ENCODE peak calls at places on chromosomes 2 and 18, in four cellular contexts. Z is SK-N-SH, D is fibroblast of lung, F is H1. W is an unnamed sample.

GRCh38 chr2:231410293-231411004 is 14.9 kb downstream of the B3GNT7 start:
- DNase-seq in D (no peak), F (peak; percentile 90), Z (no peak), W (no peak)

GRCh38 chr2:241728627-241729026 is 5.8 kb upstream of the D2HGDH start:
- DNase-seq in Z (peak; percentile 23), F (no peak), D (no peak), W (no peak)

GRCh38 chr18:3058328-3059191 is 45.6 kb upstream of the LPIN2 start:
- DNase-seq in D (no peak), Z (no peak), F (no peak), W (no peak)

GRCh38 chr2:109547280-109547679 is 66.5 kb downstream of the SEPTIN10 start:
- DNase-seq in F (no peak), Z (no peak), D (no peak), W (no peak)

GRCh38 chr18:30106356-30106755 is 936.2 kb downstream of the DSC3 start:
- DNase-seq in Z (no peak), F (no peak), D (no peak), W (peak; percentile 9)

GRCh38 chr2:220575963-220576362 is 948.5 kb downstream of the SLC4A3 start:
- DNase-seq in Z (no peak), F (no peak), D (peak; percentile 84), W (no peak)

GRCh38 chr2:13212115-13212514 is 495.4 kb downstream of the TRIB2 start:
- DNase-seq in F (no peak), Z (no peak), D (no peak), W (no peak)

GRCh38 chr18:37673196-37673595 is 107.6 kb upstream of the CELF4 start:
- DNase-seq in Z (no peak), D (no peak), F (no peak), W (no peak)

GRCh38 chr2:151976945-151977353 is 121.9 kb downstream of the CACNB4 start:
- DNase-seq in D (no peak), F (no peak), Z (no peak), W (no peak)

GRCh38 chr2:76008001-76008702 is 297.4 kb upstream of the GCFC2 start:
- DNase-seq in Z (no peak), D (no peak), F (no peak), W (no peak)

GRCh38 chr18:72822202-72822601 is 45.6 kb downstream of the NETO1 start:
- DNase-seq in F (no peak), D (no peak), Z (no peak), W (no peak)

GRCh38 chr2:239870863-239871262 is 154.3 kb downstream of the NDUFA10 start:
- DNase-seq in D (no peak), F (no peak), Z (no peak), W (no peak)

GRCh38 chr2:100182494-100183355 is 40.3 kb upstream of the AFF3 start:
- DNase-seq in F (no peak), D (no peak), Z (no peak), W (no peak)

GRCh38 chr2:127080226-127080940 is 26.6 kb downstream of the BIN1 start:
- DNase-seq in D (no peak), F (no peak), Z (no peak), W (no peak)

GRCh38 chr2:4354678-4355077 is 651.3 kb downstream of the DCDC2C start:
- DNase-seq in Z (peak; percentile 51), F (peak; percentile 57), D (no peak), W (no peak)

GRCh38 chr2:205764502-205764815 is 82.2 kb downstream of the NRP2 start:
- DNase-seq in D (no peak), F (no peak), Z (no peak), W (no peak)

GRCh38 chr2:187206071-187206470 is 242.0 kb downstream of the CALCRL start:
- DNase-seq in Z (no peak), F (no peak), D (no peak), W (no peak)

GRCh38 chr18:10067670-10068659 is 154.1 kb downstream of the VAPA start:
- DNase-seq in Z (no peak), F (no peak), D (no peak), W (no peak)

GRCh38 chr18:75923169-75923568 is 495.7 kb upstream of the SMIM21 start:
- DNase-seq in Z (no peak), D (peak; percentile 96), F (no peak), W (no peak)

GRCh38 chr2:51013060-51013746 is 18.7 kb downstream of the NRXN1 start:
- DNase-seq in Z (no peak), F (no peak), D (no peak), W (no peak)

GRCh38 chr18:79988079-79988924 is at the start of gene TXNL4A:
- DNase-seq in D (peak; percentile 88), Z (peak; percentile 92), F (no peak), W (no peak)

GRCh38 chr2:96656540-96656939 is 14.0 kb downstream of the FER1L5 start:
- DNase-seq in D (no peak), Z (no peak), F (no peak), W (no peak)

GRCh38 chr2:219511547-219512325 is 2.5 kb upstream of the ASIC4 start:
- DNase-seq in Z (peak; percentile 75), D (no peak), F (no peak), W (no peak)

GRCh38 chr18:8423051-8423558 is 186.1 kb upstream of the RAB12 start:
- DNase-seq in D (peak; percentile 76), Z (no peak), F (no peak), W (no peak)

GRCh38 chr2:100621371-100621910 is 58.6 kb downstream of the PDCL3 start:
- DNase-seq in Z (no peak), F (no peak), D (no peak), W (no peak)

GRCh38 chr18:460302-460701 is 40.2 kb downstream of the COLEC12 start:
- DNase-seq in F (no peak), Z (no peak), D (no peak), W (no peak)

GRCh38 chr2:209547726-209548125 is 123.9 kb downstream of the MAP2 start:
- DNase-seq in F (no peak), D (no peak), Z (no peak), W (no peak)

GRCh38 chr2:176117162-176117822 is 714 bp downstream of the HOXD10 start:
- DNase-seq in Z (no peak), D (no peak), F (no peak), W (no peak)

GRCh38 chr2:24315669-24316068 is 44.7 kb downstream of the ITSN2 start:
- DNase-seq in Z (no peak), F (no peak), D (no peak), W (no peak)
- H3K27ac ChIP-seq in Z (no peak overlapping the region), F (no peak overlapping the region), D (no peak overlapping the region), W (no peak overlapping the region)

GRCh38 chr2:148014616-148015015 is 5.9 kb downstream of the ORC4 start:
- DNase-seq in F (no peak), Z (no peak), D (no peak), W (no peak)
- H4K20me1 ChIP-seq in F (peaks cover 3% of the 10 kb centered on the region), Z (peaks cover 19% of the 10 kb centered on the region), D (no peaks in the 10 kb centered on the region), W (no peaks in the 10 kb centered on the region)

GRCh38 chr2:42954227-42954962 is 162.0 kb upstream of the HAAO start:
- DNase-seq in D (peak; percentile 71), Z (no peak), F (no peak), W (no peak)
- H2AFZ ChIP-seq in D (no peak overlapping the region), Z (peak overlapping the region; percentile 9), F (no peak overlapping the region), W (no peak overlapping the region)

DNA sequence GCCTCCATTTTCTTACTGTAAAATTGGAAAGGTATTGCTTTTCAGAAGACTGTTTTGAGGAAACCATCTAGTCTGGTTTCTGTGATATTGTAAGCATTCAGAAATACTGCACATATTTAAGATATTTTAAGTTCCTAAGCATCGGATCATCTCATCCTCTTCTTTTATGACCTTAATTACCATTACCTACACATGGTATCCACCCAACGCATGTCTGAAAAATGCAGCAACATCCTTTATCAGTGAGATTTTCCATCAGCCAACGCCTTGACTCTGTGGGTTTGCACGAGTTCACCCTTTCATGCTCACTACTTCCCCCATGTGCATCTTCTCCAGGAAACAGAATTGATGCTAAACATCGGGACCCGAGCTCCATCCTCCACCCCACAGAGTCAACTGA is 84.3 kb downstream of the COL4A4 start:
- DNase-seq in Z (no peak), F (no peak), D (peak; percentile 33), W (no peak)
- H3K27ac ChIP-seq in Z (no peak overlapping the region), F (no peak overlapping the region), D (no peak overlapping the region), W (no peak overlapping the region)

GRCh38 chr2:3267869-3268704 is 109.5 kb downstream of the EIPR1 start:
- DNase-seq in D (no peak), F (no peak), Z (no peak), W (no peak)
- H4K20me1 ChIP-seq in D (no peaks in the 10 kb centered on the region), F (peaks cover 2% of the 10 kb centered on the region), Z (no peaks in the 10 kb centered on the region), W (no peaks in the 10 kb centered on the region)

DNA sequence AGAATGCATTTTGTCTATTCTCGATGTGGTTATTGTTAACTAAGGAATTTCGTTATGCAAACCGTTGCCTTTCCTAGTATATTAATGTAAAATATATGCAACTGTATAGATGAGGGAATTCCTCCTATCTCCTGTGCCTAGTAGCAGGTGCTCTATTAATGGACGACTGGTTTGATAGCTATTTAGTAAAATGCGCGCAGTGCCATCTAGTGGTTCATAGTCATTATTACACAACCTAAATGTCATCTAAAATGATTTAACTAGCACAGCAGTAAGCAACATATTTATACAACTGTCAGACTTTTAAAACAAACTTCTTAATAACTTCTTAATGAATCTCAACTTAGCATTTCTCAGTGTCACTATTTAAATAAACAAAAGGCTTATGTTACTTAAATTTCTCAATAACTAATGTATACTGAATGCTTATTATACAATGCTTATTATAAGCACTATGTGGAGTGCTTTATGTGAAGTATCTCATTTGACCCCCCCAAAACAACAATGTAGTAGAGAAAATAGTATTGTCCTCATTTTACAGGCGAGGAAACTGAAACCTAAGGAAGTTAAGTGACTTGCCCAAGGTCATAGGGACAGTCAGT is 77.9 kb downstream of the DTNA start:
- DNase-seq in Z (peak; percentile 53), D (peak; percentile 53), F (no peak), W (no peak)
- H2AFZ ChIP-seq in Z (no peak overlapping the region), D (no peak overlapping the region), F (no peak overlapping the region), W (no peak overlapping the region)

DNA sequence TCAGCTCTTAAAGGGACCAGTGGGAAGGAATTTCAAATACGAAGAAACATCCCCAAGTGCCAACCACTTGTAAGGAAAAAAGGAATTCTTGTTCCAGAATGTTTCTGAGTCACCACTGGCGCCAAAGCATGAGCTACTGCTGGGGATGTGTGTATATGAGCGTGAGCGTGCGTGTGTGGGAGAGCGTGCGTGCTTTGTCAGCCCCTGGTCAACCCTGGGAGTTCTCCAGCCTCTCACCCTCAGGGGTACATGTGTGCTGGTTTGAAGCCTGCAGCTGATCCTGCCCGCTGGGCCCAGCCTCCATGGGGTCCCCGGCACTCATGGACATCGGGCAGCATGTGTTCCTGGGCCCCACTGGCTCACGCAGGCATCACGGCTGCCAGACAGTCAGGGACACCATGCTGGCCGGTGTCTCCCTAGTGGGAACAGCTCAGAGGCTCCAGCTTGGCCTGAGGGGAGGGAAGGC is 17.1 kb downstream of the HS6ST1 start:
- DNase-seq in D (peak; percentile 98), F (no peak), Z (no peak), W (no peak)
- H3K27ac ChIP-seq in D (peak overlapping the region; percentile 92), F (no peak overlapping the region), Z (no peak overlapping the region), W (no peak overlapping the region)

GRCh38 chr2:227480528-227480927 is 8.6 kb downstream of the AGFG1 start:
- DNase-seq in D (no peak), F (no peak), Z (no peak), W (no peak)
- H4K20me1 ChIP-seq in D (no peaks in the 10 kb centered on the region), F (peaks cover 15% of the 10 kb centered on the region), Z (peaks cover 99% of the 10 kb centered on the region), W (peaks cover 12% of the 10 kb centered on the region)

GRCh38 chr18:31857516-31858106 is 85.3 kb downstream of the TRAPPC8 start:
- DNase-seq in F (no peak), Z (no peak), D (no peak), W (no peak)
- H2AFZ ChIP-seq in F (no peak overlapping the region), Z (no peak overlapping the region), D (no peak overlapping the region), W (no peak overlapping the region)

W was measured in keratinocyte.